ENCODE peak calls at places on chromosomes 12 and 14, in ten cellular contexts. E is astrocyte of the spinal cord, Y is fibroblast of mammary gland, L is astrocyte of the cerebellum, K is PC-3, C is esophagus squamous epithelium, D is spleen, Q is prostate gland, T is heart left ventricle, M is psoas muscle. W is an unnamed sample.

GRCh38 chr14:104150201-104151027 is 12.0 kb downstream of the KIF26A start:
- DNase-seq in E (peak; percentile 67), Y (peak; percentile 52), L (peak; percentile 33), K (no peak), C (no peak), D (no peak), Q (no peak), T (peak; percentile 59), M (peak; percentile 36), W (no peak)

GRCh38 chr12:70196732-70197361 is 46.4 kb upstream of the CNOT2 start:
- DNase-seq in E (peak; percentile 12), Y (peak; percentile 37), L (no peak), K (no peak), C (no peak), D (no peak), Q (no peak), T (no peak), M (no peak), W (peak; percentile 19)

GRCh38 chr14:103861413-103862392 is 14.3 kb upstream of the PPP1R13B start:
- DNase-seq in E (no peak), Y (no peak), L (no peak), K (no peak), C (no peak), D (peak; percentile 66), Q (no peak), T (no peak), M (peak; percentile 10), W (no peak)

GRCh38 chr14:104931771-104932675 is 7.3 kb downstream of the PLD4 start:
- DNase-seq in E (no peak), Y (no peak), L (no peak), K (no peak), C (no peak), D (no peak), Q (no peak), T (peak; percentile 66), M (no peak), W (no peak)

GRCh38 chr14:102086346-102086971 is 385 bp downstream of the HSP90AA1 start:
- DNase-seq in E (peak; percentile 60), Y (peak; percentile 63), L (no peak), K (peak; percentile 52), C (no peak), D (no peak), Q (peak; percentile 23), T (no peak), M (peak; percentile 66), W (peak; percentile 69)

GRCh38 chr14:40058916-40059897 is 627.0 kb upstream of the FBXO33 start:
- DNase-seq in E (no peak), Y (no peak), L (no peak), K (peak; percentile 3), C (no peak), D (no peak), Q (no peak), T (no peak), M (no peak), W (no peak)

GRCh38 chr12:82407481-82407880 is 49.2 kb downstream of the METTL25 start:
- DNase-seq in E (no peak), Y (no peak), L (no peak), K (no peak), C (no peak), D (no peak), Q (no peak), T (no peak), M (no peak), W (peak; percentile 70)

GRCh38 chr14:24353551-24354529 is 14.0 kb upstream of the RIPK3 start:
- DNase-seq in E (no peak), Y (peak; percentile 78), L (no peak), K (peak; percentile 45), C (no peak), D (no peak), Q (no peak), T (no peak), M (no peak), W (peak; percentile 65)

GRCh38 chr14:91573894-91574837 is 64.1 kb upstream of the PPP4R3A start:
- DNase-seq in E (peak; percentile 18), Y (peak; percentile 71), L (peak; percentile 13), K (peak; percentile 64), C (no peak), D (peak; percentile 78), Q (peak; percentile 54), T (no peak), M (peak; percentile 48), W (peak; percentile 53)

GRCh38 chr12:120376416-120376815 is 7.5 kb upstream of the MSI1 start:
- DNase-seq in E (no peak), Y (no peak), L (no peak), K (peak; percentile 18), C (no peak), D (no peak), Q (no peak), T (no peak), M (no peak), W (no peak)

GRCh38 chr14:103104654-103105511 is 10.4 kb downstream of the EXOC3L4 start:
- DNase-seq in E (peak; percentile 36), Y (peak; percentile 40), L (no peak), K (peak; percentile 82), C (no peak), D (peak; percentile 94), Q (peak; percentile 54), T (peak; percentile 88), M (peak; percentile 86), W (peak; percentile 69)

GRCh38 chr12:53623526-53623925 is 2.7 kb downstream of the ATF7 start:
- DNase-seq in E (peak; percentile 61), Y (peak; percentile 60), L (peak; percentile 22), K (no peak), C (no peak), D (no peak), Q (peak; percentile 41), T (no peak), M (no peak), W (peak; percentile 77)

DNA sequence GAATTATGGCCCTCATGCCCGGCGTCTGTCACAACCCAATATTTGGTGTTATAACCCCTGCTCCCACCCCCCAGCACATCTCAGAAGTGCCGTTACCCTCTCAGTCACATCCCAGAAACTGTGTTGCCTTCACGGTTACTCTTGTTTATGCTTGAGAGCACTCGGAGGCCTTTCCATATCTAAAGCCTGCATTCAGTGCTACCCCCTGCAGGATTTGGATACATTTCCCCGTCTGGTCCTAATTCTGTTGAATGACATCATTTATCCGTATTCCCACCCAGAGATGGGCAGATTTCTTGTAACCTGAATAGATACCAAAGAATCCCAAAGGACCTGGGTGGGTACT is 19.1 kb upstream of the FOS start:
- DNase-seq in E (peak; percentile 79), Y (peak; percentile 76), L (peak; percentile 59), K (peak; percentile 10), C (no peak), D (no peak), Q (no peak), T (no peak), M (no peak), W (peak; percentile 62)
- TF ChIP-seq CTCF in E (peak; percentile 26), Y (peak; percentile 36), L (no peak), K (peak; percentile 38), C (no peak), D (no peak), Q (no peak), T (no peak), M (no peak), W (peak; percentile 20)

GRCh38 chr12:74415633-74416032 is 122.0 kb upstream of the ATXN7L3B start:
- DNase-seq in E (peak; percentile 44), Y (peak; percentile 21), L (no peak), K (peak; percentile 61), C (no peak), D (no peak), Q (no peak), T (no peak), M (no peak), W (peak; percentile 22)

GRCh38 chr12:74408601-74409166 is 129.0 kb upstream of the ATXN7L3B start:
- DNase-seq in E (no peak), Y (no peak), L (no peak), K (no peak), C (no peak), D (no peak), Q (no peak), T (no peak), M (no peak), W (no peak)

GRCh38 chr12:74418573-74418972 is 119.1 kb upstream of the ATXN7L3B start:
- DNase-seq in E (no peak), Y (no peak), L (no peak), K (peak; percentile 20), C (no peak), D (no peak), Q (no peak), T (no peak), M (no peak), W (no peak)

DNA sequence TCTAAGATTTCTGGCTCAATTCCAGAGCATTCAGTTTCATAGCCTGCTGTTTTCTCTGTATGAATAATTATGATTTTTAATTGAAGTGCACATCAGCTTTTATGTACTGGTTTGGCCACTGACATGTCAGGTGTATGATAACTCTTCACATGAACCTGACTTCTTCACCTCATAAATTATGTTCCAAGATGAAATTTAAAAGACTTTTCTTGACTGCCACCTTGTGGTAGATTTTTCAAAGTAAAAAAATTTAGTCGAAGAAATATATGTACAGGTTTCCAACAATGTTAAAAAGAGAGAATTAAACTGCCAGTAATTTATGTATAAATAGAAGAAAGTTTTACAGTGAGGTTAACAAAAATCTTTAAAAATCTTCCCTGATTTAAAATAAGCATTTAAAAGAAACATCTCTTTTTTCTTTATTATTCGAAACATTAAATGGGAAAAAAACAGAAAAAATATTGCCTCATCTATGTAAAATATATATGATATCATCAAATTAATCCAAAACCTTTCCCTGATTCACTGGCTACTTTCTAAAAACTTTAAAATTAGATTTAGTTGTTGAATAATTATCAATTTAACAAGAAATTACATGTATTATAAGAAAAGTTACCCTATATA is 124.9 kb upstream of the ATXN7L3B start:
- DNase-seq in E (peak; percentile 35), Y (peak; percentile 14), L (peak; percentile 1), K (peak; percentile 70), C (no peak), D (no peak), Q (no peak), T (no peak), M (no peak), W (peak; percentile 30)
- H3K4me3 ChIP-seq in E (no peak overlapping the region), Y (no peak overlapping the region), L (no peak overlapping the region), K (no peak overlapping the region), C (no peak overlapping the region), D (no peak overlapping the region), Q (no peak overlapping the region), T (no peak overlapping the region), M (no peak overlapping the region), W (no peak overlapping the region)

GRCh38 chr12:44510510-44510909 is 365.6 kb downstream of the NELL2 start:
- DNase-seq in E (no peak), Y (no peak), L (no peak), K (peak; percentile 14), C (no peak), D (no peak), Q (no peak), T (no peak), M (no peak), W (no peak)
- TF ChIP-seq CTCF in E (no peak), Y (no peak), L (no peak), K (peak; percentile 36), C (no peak), D (no peak), Q (no peak), T (no peak), M (no peak), W (no peak)

DNA sequence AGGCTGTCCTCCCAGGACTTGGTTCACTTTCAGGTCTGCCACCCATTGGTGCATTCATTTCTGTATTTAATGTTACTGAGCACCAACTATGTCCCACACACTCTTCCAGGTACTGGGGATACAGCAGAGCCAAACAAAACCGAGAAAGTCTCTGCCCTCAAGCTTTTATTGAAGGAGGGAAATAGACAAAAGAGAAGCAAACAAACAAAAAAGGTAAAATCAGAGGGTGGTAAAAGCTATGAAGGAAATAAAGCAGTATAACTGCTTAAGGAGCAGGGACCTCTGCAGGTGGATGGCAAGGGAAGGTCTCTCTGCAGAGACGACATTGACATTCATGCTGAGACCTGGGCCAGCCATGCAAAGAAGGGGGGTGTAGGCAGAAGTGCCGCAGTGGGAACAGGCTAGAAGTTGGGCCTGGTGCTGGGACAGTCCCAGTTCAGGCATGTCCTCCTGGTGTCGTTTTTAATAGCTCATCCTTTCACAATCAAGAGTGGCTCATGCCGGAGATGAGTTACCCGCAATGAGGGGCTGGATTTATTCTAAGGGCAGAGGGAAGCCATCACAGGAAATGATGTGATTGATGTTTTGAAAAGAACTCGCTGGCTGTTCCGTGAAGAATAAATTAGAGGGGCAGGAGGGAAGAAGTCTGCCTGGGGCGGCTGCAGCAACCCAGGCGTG is 72.8 kb downstream of the IRF2BPL start:
- DNase-seq in E (peak; percentile 68), Y (peak; percentile 69), L (no peak), K (peak; percentile 75), C (no peak), D (peak; percentile 86), Q (peak; percentile 48), T (no peak), M (peak; percentile 79), W (no peak)
- H3K4me3 ChIP-seq in E (no peak overlapping the region), Y (no peak overlapping the region), L (no peak overlapping the region), K (peak overlapping the region; percentile 52), C (peak overlapping the region; percentile 49), D (peak overlapping the region; percentile 31), Q (peak overlapping the region; percentile 20), T (peak overlapping the region; percentile 55), M (peak overlapping the region; percentile 62), W (no peak overlapping the region)